ENCODE peak calls at places on chromosomes 5 and 9, in six cellular contexts. G, N, A, P, J and D are unnamed samples.

GRCh38 chr9:80143899-80144298 is 572.1 kb downstream of the TLE4 start:
- DNase-seq in G (no peak), N (no peak), A (no peak), P (no peak), J (no peak), D (no peak)

GRCh38 chr5:137743031-137743640 is 7.2 kb upstream of the KLHL3 start:
- DNase-seq in G (no peak), N (peak; percentile 91), A (peak; percentile 59), P (peak; percentile 50), J (peak; percentile 77), D (no peak)

GRCh38 chr9:74887041-74887980 is at the start of gene TRPM6:
- DNase-seq in G (no peak), N (peak; percentile 83), A (peak; percentile 42), P (peak; percentile 60), J (peak; percentile 66), D (no peak)

GRCh38 chr9:114908104-114908621 is 22.2 kb downstream of the TNFSF8 start:
- DNase-seq in G (no peak), N (no peak), A (peak; percentile 38), P (no peak), J (peak; percentile 83), D (no peak)

GRCh38 chr5:29005386-29005785 is 1967.0 kb upstream of the CDH9 start:
- DNase-seq in G (no peak), N (peak; percentile 36), A (no peak), P (peak; percentile 1), J (peak; percentile 6), D (no peak)

GRCh38 chr9:137077010-137077747 is at the start of gene UAP1L1:
- DNase-seq in G (no peak), N (peak; percentile 74), A (no peak), P (peak; percentile 85), J (no peak), D (no peak)

GRCh38 chr5:21654-22233 is 70.2 kb upstream of the PLEKHG4B start:
- DNase-seq in G (no peak), N (peak; percentile 37), A (peak; percentile 38), P (peak; percentile 59), J (no peak), D (no peak)

GRCh38 chr9:129458155-129458661 is 162.7 kb downstream of the C9orf50 start:
- DNase-seq in G (peak; percentile 24), N (peak; percentile 17), A (no peak), P (no peak), J (peak; percentile 51), D (no peak)

GRCh38 chr9:17135578-17135904 is 701 bp downstream of the CNTLN start:
- DNase-seq in G (no peak), N (peak; percentile 66), A (no peak), P (no peak), J (no peak), D (no peak)

GRCh38 chr5:67202830-67203229 is 6.2 kb upstream of the CD180 start:
- DNase-seq in G (no peak), N (no peak), A (no peak), P (no peak), J (no peak), D (no peak)

GRCh38 chr9:13587581-13587980 is 308.1 kb upstream of the MPDZ start:
- DNase-seq in G (no peak), N (no peak), A (no peak), P (no peak), J (no peak), D (no peak)

GRCh38 chr9:112507281-112507680 is 20.7 kb downstream of the KIAA1958 start:
- DNase-seq in G (no peak), N (no peak), A (no peak), P (no peak), J (no peak), D (no peak)

GRCh38 chr5:150457112-150457511 is 7.6 kb upstream of the RPS14 start:
- DNase-seq in G (no peak), N (no peak), A (no peak), P (no peak), J (no peak), D (no peak)

GRCh38 chr5:148416921-148417320 is 33.2 kb downstream of the FBXO38 start:
- DNase-seq in G (no peak), N (no peak), A (no peak), P (no peak), J (no peak), D (no peak)

GRCh38 chr5:112109331-112109993 is 309.6 kb downstream of the EPB41L4A start:
- DNase-seq in G (no peak), N (peak; percentile 56), A (peak; percentile 12), P (peak; percentile 4), J (no peak), D (no peak)

GRCh38 chr5:151469386-151469785 is 22.0 kb downstream of the SLC36A1 start:
- DNase-seq in G (no peak), N (no peak), A (no peak), P (no peak), J (no peak), D (no peak)

GRCh38 chr5:31477516-31477915 is 54.4 kb downstream of the DROSHA start:
- DNase-seq in G (no peak), N (no peak), A (no peak), P (no peak), J (no peak), D (no peak)

GRCh38 chr5:31478901-31479300 is 53.0 kb downstream of the DROSHA start:
- DNase-seq in G (no peak), N (no peak), A (no peak), P (no peak), J (no peak), D (no peak)

GRCh38 chr5:31477971-31478370 is 53.9 kb downstream of the DROSHA start:
- DNase-seq in G (no peak), N (no peak), A (no peak), P (no peak), J (no peak), D (no peak)

GRCh38 chr5:31479706-31480105 is 52.2 kb downstream of the DROSHA start:
- DNase-seq in G (no peak), N (no peak), A (no peak), P (no peak), J (no peak), D (no peak)

GRCh38 chr5:31481531-31481930 is 50.4 kb downstream of the DROSHA start:
- DNase-seq in G (no peak), N (no peak), A (no peak), P (no peak), J (no peak), D (no peak)
- H3K36me3 ChIP-seq in G (peaks cover 1% of the 10 kb centered on the region), N (no peaks in the 10 kb centered on the region), A (peaks cover 8% of the 10 kb centered on the region), P (peaks cover 62% of the 10 kb centered on the region), J (peaks cover 39% of the 10 kb centered on the region), D (peaks cover 17% of the 10 kb centered on the region)

DNA sequence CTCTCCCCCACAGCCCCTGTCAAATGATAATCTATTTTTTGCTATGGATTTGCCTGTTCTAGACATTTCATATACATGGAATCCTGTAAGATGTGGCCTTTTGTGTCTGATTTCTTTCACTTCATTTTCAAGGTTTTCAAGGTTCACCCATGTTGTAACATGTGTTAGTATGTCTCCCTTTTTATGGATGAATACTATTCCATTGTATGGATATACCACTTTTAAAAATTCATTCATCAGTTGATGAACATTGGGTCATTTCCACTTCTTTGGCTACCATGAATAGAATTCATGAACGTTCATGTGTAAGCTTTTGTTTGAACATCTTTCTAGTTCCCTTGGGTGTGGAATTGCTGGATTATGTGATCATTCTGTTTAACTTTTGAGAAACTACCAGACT is 94.7 kb upstream of the ZNF366 start:
- DNase-seq in G (no peak), N (no peak), A (no peak), P (no peak), J (no peak), D (no peak)
- H3K4me1 ChIP-seq in G (peaks cover 4% of the 10 kb centered on the region), N (peaks cover 4% of the 10 kb centered on the region), A (no peaks in the 10 kb centered on the region), P (peaks cover 13% of the 10 kb centered on the region), J (peaks cover 14% of the 10 kb centered on the region), D (peaks cover 30% of the 10 kb centered on the region)

GRCh38 chr5:33755216-33755615 is 136.6 kb downstream of the ADAMTS12 start:
- DNase-seq in G (no peak), N (no peak), A (no peak), P (no peak), J (no peak), D (no peak)

GRCh38 chr5:33761139-33761538 is 130.7 kb downstream of the ADAMTS12 start:
- DNase-seq in G (no peak), N (peak; percentile 64), A (no peak), P (no peak), J (no peak), D (no peak)

GRCh38 chr5:33753704-33754103 is 138.1 kb downstream of the ADAMTS12 start:
- DNase-seq in G (no peak), N (no peak), A (no peak), P (no peak), J (no peak), D (no peak)

GRCh38 chr5:33756481-33756880 is 135.3 kb downstream of the ADAMTS12 start:
- DNase-seq in G (no peak), N (no peak), A (no peak), P (no peak), J (no peak), D (no peak)
- TF ChIP-seq REST in G (no peak), N (no peak), A (no peak), P (no peak), J (no peak), D (no peak)

DNA sequence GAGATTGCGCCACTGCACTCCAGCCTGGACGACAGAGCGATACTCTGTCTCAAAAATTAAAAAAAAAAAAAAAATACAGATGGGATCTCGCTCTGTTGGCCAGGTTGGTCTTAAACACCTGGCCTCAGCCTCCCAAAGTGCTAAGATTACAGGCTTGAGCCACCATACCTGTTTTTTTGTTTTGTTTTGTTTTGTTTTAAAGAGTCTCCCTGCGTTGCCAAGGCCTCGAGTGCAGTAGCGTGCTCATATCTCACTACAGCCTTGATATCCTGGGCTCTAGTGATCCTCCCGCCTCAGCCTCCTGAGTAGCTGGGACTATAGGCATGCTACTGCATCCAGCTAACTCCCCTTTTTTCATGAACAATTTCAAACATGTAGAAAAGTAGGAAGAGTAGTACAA is 7.2 kb downstream of the ATP6V0E1 start:
- DNase-seq in G (no peak), N (no peak), A (no peak), P (no peak), J (no peak), D (no peak)
- H3K36me3 ChIP-seq in G (peaks cover 4% of the 10 kb centered on the region), N (peaks cover 17% of the 10 kb centered on the region), A (peaks cover 9% of the 10 kb centered on the region), P (peaks cover 70% of the 10 kb centered on the region), J (peaks cover 33% of the 10 kb centered on the region), D (peaks cover 8% of the 10 kb centered on the region)

GRCh38 chr9:127860779-127861178 is 6.3 kb upstream of the ENG start:
- DNase-seq in G (no peak), N (no peak), A (no peak), P (no peak), J (no peak), D (no peak)

GRCh38 chr9:127858041-127858512 is 3.6 kb upstream of the ENG start:
- DNase-seq in G (no peak), N (no peak), A (no peak), P (peak; percentile 82), J (no peak), D (no peak)

GRCh38 chr9:127862075-127863011 is 7.9 kb upstream of the ENG start:
- DNase-seq in G (no peak), N (no peak), A (no peak), P (no peak), J (no peak), D (no peak)

GRCh38 chr9:127863179-127863578 is 8.7 kb upstream of the ENG start:
- DNase-seq in G (no peak), N (no peak), A (no peak), P (no peak), J (no peak), D (no peak)

DNA sequence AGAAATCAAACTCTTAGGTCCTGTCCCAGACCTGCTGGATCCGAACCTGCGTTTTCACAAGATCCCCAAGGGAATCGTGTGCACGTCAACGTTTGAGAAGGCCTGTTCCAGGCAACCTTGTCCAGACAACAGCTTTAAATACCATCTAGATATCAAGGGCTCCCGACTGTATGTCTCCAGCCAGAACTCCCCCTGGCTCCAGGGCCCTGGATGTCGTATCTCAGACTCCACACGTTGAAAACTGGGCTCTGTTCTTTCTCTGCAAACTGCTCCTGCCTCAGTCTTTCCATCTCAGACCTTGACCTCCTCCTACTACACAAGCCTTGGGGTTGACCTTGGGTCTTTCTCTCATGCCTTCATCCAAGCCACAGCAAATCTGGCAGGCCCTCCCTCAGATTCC is 5.8 kb upstream of the ENG start:
- DNase-seq in G (no peak), N (no peak), A (no peak), P (no peak), J (no peak), D (no peak)
- H3K4me1 ChIP-seq in G (peaks cover 16% of the 10 kb centered on the region), N (no peaks in the 10 kb centered on the region), A (no peaks in the 10 kb centered on the region), P (peaks cover 18% of the 10 kb centered on the region), J (peaks cover 83% of the 10 kb centered on the region), D (peaks cover 2% of the 10 kb centered on the region)